ENCODE peak calls at places on chromosomes 12 and 14, in seven cellular contexts. N is OCI-LY7, V is right atrium auricular region, W is dorsolateral prefrontal cortex, K is astrocyte of the cerebellum, U is astrocyte, O is A549. E is an unnamed sample.

GRCh38 chr12:9792961-9793617 is 32.4 kb upstream of the CD69 start:
- DNase-seq in V (no peak), W (no peak), N (no peak), K (peak; percentile 22), U (peak; percentile 78), O (no peak), E (no peak)

GRCh38 chr12:114141916-114142564 is 175.9 kb upstream of the RBM19 start:
- DNase-seq in W (no peak), U (no peak), V (no peak), K (no peak), N (no peak), O (no peak), E (no peak)

GRCh38 chr12:49020441-49020840 is 1.9 kb upstream of the PRKAG1 start:
- DNase-seq in N (no peak), K (no peak), U (no peak), W (no peak), V (no peak), O (no peak), E (no peak)

GRCh38 chr14:51018521-51018920 is 74.2 kb upstream of the PYGL start:
- DNase-seq in O (no peak), N (no peak), U (peak; percentile 60), W (no peak), K (no peak), V (no peak), E (no peak)

GRCh38 chr12:93419388-93420034 is 22.2 kb downstream of the UBE2N start:
- DNase-seq in W (no peak), O (peak; percentile 59), U (peak; percentile 42), N (peak; percentile 70), V (no peak), K (peak; percentile 51), E (peak; percentile 18)

GRCh38 chr12:113358381-113359132 is at the start of gene PLBD2:
- DNase-seq in U (peak; percentile 81), K (peak; percentile 68), W (peak; percentile 95), V (peak; percentile 96), O (peak; percentile 93), N (peak; percentile 96), E (peak; percentile 54)

GRCh38 chr12:88067301-88067700 is 38.1 kb upstream of the C12orf50 start:
- DNase-seq in U (peak; percentile 15), W (no peak), N (no peak), V (no peak), K (no peak), O (no peak), E (no peak)

GRCh38 chr12:51593539-51593938 is 2.5 kb downstream of the SCN8A start:
- DNase-seq in N (no peak), V (no peak), O (no peak), U (peak; percentile 55), K (peak; percentile 48), W (no peak), E (peak; percentile 32)

GRCh38 chr12:121939190-121939589 is 20.8 kb downstream of the CFAP251 start:
- DNase-seq in U (peak; percentile 41), V (no peak), K (no peak), N (peak; percentile 35), W (no peak), O (no peak), E (no peak)

DNA sequence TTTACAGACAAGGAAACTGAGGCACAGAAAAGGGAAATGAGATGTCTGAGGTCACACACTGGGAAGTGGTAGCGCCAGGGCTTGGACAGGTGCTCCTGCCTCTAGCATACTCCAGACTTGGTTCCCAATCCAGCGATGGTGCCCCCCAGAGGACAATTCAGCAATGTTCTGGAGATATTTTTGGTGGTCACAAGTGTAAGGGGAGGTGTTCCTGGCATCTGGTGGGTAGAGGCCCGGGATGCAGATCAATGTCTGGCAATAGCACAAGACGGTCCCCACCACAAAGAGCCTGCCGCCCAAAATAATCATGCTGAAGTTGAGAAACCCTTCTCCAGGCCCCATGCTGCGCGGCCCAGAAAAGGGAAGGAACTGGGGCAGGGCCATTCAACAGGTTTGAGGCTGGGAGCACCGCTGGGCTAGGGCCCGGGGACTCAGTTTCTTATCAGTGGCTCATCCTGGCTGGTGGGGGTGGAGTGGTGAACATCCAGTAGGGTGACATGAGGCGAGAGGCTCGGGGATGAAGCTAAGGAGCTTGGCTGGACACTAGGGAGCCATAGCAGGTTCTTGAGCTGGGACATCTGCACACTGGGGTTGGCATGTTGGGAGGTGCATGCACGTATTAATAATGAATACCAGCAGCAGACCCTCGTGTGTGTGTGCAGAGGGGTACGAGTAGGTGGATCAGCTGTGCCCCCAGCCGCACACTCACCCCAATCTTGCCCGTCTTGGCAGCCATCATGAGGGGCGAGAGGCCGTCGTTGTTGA is 35.1 kb downstream of the TRPV4 start:
- DNase-seq in K (no peak), W (no peak), V (no peak), N (peak; percentile 21), U (no peak), O (peak; percentile 46), E (no peak)
- TF ChIP-seq CTCF in K (peak; percentile 33), W (no peak), V (no peak), N (peak; percentile 72), U (no peak), O (peak; percentile 30), E (peak; percentile 17)

GRCh38 chr14:63203618-63204406 is 431 bp upstream of the RHOJ start:
- DNase-seq in N (no peak), U (peak; percentile 99), W (peak; percentile 69), V (peak; percentile 90), O (peak; percentile 37), K (peak; percentile 97), E (peak; percentile 89)
- H3K4me3 ChIP-seq in N (no peak overlapping the region), U (peak overlapping the region; percentile 93), W (peak overlapping the region; percentile 51), V (peak overlapping the region; percentile 44), O (peak overlapping the region; percentile 14), K (peak overlapping the region; percentile 57), E (peak overlapping the region; percentile 14)

GRCh38 chr14:37889087-37889486 is 293.7 kb downstream of the TTC6 start:
- DNase-seq in U (no peak), O (no peak), W (no peak), V (no peak), K (peak; percentile 32), N (no peak), E (no peak)

GRCh38 chr14:37888234-37888633 is 292.8 kb downstream of the TTC6 start:
- DNase-seq in N (no peak), U (no peak), V (no peak), W (no peak), O (no peak), K (no peak), E (no peak)

GRCh38 chr14:37894463-37894862 is 299.0 kb downstream of the TTC6 start:
- DNase-seq in K (no peak), W (no peak), N (no peak), V (no peak), U (no peak), O (no peak), E (no peak)

GRCh38 chr14:37890095-37890494 is 294.7 kb downstream of the TTC6 start:
- DNase-seq in O (no peak), N (no peak), V (no peak), U (no peak), W (no peak), K (no peak), E (no peak)
- TF ChIP-seq CTCF in O (peak; percentile 5), N (peak; percentile 61), V (peak; percentile 20), U (peak; percentile 14), W (no peak), K (peak; percentile 7), E (no peak)

DNA sequence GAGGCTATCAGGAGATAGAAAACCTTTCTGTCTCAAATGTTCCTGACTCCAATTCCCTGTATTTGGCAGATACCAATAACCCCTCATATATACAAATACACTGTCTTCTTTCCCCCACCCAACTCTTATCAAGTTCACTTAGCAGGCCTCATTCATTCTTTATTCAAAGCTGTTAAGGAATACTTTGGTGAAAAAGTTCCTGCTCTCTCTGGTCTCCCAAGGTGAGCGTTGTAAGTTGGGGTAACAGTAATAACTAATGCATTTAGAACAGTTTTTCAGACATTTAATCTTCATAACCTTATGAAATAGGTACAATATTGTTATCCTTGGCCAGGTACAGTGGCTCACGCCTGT is 3.9 kb upstream of the GDF11 start:
- DNase-seq in N (no peak), W (no peak), U (no peak), K (no peak), V (no peak), O (no peak), E (no peak)
- H3K4me3 ChIP-seq in N (peak overlapping the region; percentile 72), W (peak overlapping the region; percentile 71), U (peak overlapping the region; percentile 73), K (peak overlapping the region; percentile 58), V (no peak overlapping the region), O (peak overlapping the region; percentile 45), E (no peak overlapping the region)

DNA sequence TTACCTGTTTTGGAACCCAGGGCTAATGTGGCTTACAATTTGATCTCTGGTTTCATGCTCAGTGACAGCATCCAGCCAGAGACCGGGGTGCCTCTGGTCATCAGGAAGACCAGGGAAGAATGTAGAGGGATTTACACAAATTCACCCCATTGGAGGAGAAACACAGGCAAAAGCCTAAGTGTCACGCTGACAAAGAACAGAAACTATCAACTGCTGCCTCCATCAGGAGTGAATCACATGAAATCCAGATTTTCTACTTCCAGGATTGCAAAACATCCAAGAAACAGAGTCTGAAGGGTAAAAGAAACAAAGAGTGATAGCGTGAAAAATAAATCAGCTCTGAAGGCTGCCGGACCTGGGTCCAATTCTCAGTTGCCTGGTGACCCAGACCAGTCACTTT is 136.1 kb upstream of the MAP1LC3B2 start:
- DNase-seq in O (no peak), W (no peak), N (no peak), U (no peak), V (no peak), K (no peak), E (no peak)
- TF ChIP-seq CTCF in O (no peak), W (no peak), N (no peak), U (no peak), V (no peak), K (no peak), E (no peak)

DNA sequence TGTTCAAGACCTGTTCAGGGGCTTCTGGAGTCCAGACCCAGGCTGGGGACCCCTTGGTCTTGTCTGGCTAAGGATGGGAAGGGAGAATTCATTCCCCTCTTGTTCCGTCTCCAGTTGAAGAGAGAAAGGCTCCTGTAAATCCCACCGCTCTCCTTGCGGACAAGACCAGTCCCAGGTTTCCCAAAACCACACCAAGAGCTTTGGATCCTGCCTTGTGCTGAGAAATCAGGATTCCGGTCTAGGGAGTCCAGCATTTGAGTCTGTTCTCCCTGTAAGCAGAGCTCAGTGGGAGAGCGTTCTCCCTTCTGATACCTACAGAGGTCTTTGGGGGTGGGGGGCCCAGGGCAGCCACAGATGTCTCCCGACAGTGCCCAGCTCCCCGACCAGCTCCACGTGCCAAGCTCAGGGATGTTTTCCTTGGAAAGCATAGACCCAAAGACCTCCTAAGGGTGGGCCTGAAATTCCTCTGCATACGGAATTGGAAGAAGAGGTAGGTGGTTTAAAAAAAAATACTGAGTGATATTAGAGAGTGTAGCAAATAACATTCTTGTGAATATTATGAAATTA is 1.9 kb downstream of the HOXC13 start:
- DNase-seq in K (no peak), U (no peak), V (no peak), N (no peak), O (no peak), W (no peak), E (no peak)
- H3K4me3 ChIP-seq in K (no peak overlapping the region), U (no peak overlapping the region), V (no peak overlapping the region), N (no peak overlapping the region), O (peak overlapping the region; percentile 86), W (no peak overlapping the region), E (no peak overlapping the region)

GRCh38 chr14:64772394-64772950 is 68.2 kb downstream of the PLEKHG3 start:
- DNase-seq in W (no peak), V (no peak), K (no peak), U (no peak), N (no peak), O (no peak), E (no peak)
- TF ChIP-seq CTCF in W (no peak), V (no peak), K (no peak), U (no peak), N (no peak), O (peak; percentile 18), E (peak; percentile 15)

GRCh38 chr12:80707126-80707829 is at the start of gene MYF6:
- DNase-seq in U (no peak), W (no peak), O (no peak), N (no peak), K (no peak), V (no peak), E (no peak)
- H3K4me3 ChIP-seq in U (peak within 1 kb of the TSS; percentile 51), W (no peak within 1 kb of the TSS), O (no peak within 1 kb of the TSS), N (no peak within 1 kb of the TSS), K (peak within 1 kb of the TSS; percentile 18), V (no peak within 1 kb of the TSS), E (peak within 1 kb of the TSS; percentile 35)

E was measured in kidney epithelial cell.